ENCODE peak calls at places on chromosomes 7 and 10, in nine cellular contexts. H is NB4; N is H9; P is fibroblast of lung; G is T-helper 1 cell; Q is stimulated activated CD8-positive, alpha-beta memory T cell treated with anti-CD3 and anti-CD28 coated beads, Interleukin-4, amount 100 ng/mL, for 48 hours; A is breast epithelium; X is stimulated activated CD4-positive, alpha-beta T cell treated with anti-CD3 and anti-CD28 coated beads, Interleukin-4, amount 100 ng/mL, for 24 hours; Y is NCI-H1694. R is an unnamed sample.

GRCh38 chr10:102418612-102419560 is at the start of gene PSD:
- DNase-seq in H (peak; percentile 51), N (peak; percentile 78), P (no peak), G (no peak), Q (no peak), A (no peak), X (no peak), Y (peak; percentile 76), R (no peak)

GRCh38 chr7:24075426-24075810 is 208.6 kb upstream of the NPY start:
- DNase-seq in H (no peak), N (no peak), P (no peak), G (no peak), Q (no peak), A (no peak), X (no peak), Y (no peak), R (no peak)

GRCh38 chr10:102449321-102450123 is 1.8 kb downstream of the C10orf95 start:
- DNase-seq in H (peak; percentile 83), N (peak; percentile 91), P (peak; percentile 52), G (peak; percentile 79), Q (peak; percentile 86), A (peak; percentile 89), X (peak; percentile 88), Y (peak; percentile 74), R (no peak)

GRCh38 chr7:140475747-140476333 is 3.5 kb downstream of the MKRN1 start:
- DNase-seq in H (peak; percentile 61), N (no peak), P (peak; percentile 52), G (peak; percentile 9), Q (peak; percentile 54), A (no peak), X (peak; percentile 57), Y (peak; percentile 84), R (no peak)

GRCh38 chr10:48990226-48990625 is 50.6 kb upstream of the LRRC18 start:
- DNase-seq in H (no peak), N (no peak), P (no peak), G (no peak), Q (no peak), A (no peak), X (no peak), Y (no peak), R (no peak)

GRCh38 chr7:8131694-8132605 is 130.0 kb downstream of the ICA1 start:
- DNase-seq in H (no peak), N (no peak), P (no peak), G (peak; percentile 48), Q (no peak), A (no peak), X (no peak), Y (no peak), R (no peak)

GRCh38 chr10:93481213-93481930 is 762 bp downstream of the MYOF start:
- DNase-seq in H (no peak), N (no peak), P (peak; percentile 42), G (no peak), Q (no peak), A (no peak), X (no peak), Y (no peak), R (no peak)

GRCh38 chr7:157318015-157318706 is 18.6 kb upstream of the DNAJB6 start:
- DNase-seq in H (peak; percentile 84), N (no peak), P (no peak), G (no peak), Q (peak; percentile 43), A (peak; percentile 70), X (peak; percentile 21), Y (no peak), R (no peak)

GRCh38 chr10:21505711-21506278 is 19.7 kb downstream of the SKIDA1 start:
- DNase-seq in H (no peak), N (no peak), P (no peak), G (no peak), Q (no peak), A (no peak), X (no peak), Y (no peak), R (no peak)

R was measured in thoracic aorta.